ENCODE peak calls at places on chromosomes 2 and 18, in four cellular contexts. E is K562, S is GM12891, T is GM12878. Z is an unnamed sample.

GRCh38 chr18:79851489-79851888 is 53.8 kb downstream of the KCNG2 start:
- DNase-seq in T (no peak), E (no peak), S (no peak), Z (no peak)

GRCh38 chr2:36477315-36477714 is 120.7 kb downstream of the FEZ2 start:
- DNase-seq in S (no peak), T (no peak), E (no peak), Z (peak)

GRCh38 chr2:71846669-71847291 is 300.9 kb downstream of the CYP26B1 start:
- DNase-seq in T (no peak), S (no peak), E (no peak), Z (no peak)

GRCh38 chr2:72129676-72130340 is 17.9 kb downstream of the CYP26B1 start:
- DNase-seq in E (no peak), T (no peak), S (no peak), Z (no peak)

GRCh38 chr18:49802623-49803022 is 10.7 kb downstream of the ACAA2 start:
- DNase-seq in S (no peak), E (no peak), T (no peak), Z (no peak)

GRCh38 chr2:239155806-239156480 is 244.9 kb downstream of the HDAC4 start:
- DNase-seq in E (no peak), T (no peak), S (no peak), Z (no peak)

GRCh38 chr2:169131587-169132512 is 62.5 kb downstream of the DHRS9 start:
- DNase-seq in E (peak), T (peak), S (peak), Z (peak)

GRCh38 chr2:35822716-35823115 is 532.9 kb upstream of the CRIM1 start:
- DNase-seq in T (no peak), S (no peak), E (no peak), Z (no peak)

GRCh38 chr18:42412896-42413295 is 457.9 kb downstream of the PIK3C3 start:
- DNase-seq in T (no peak), E (no peak), S (no peak), Z (no peak)

GRCh38 chr2:200797242-200797770 is 14.4 kb upstream of the BZW1 start:
- DNase-seq in T (no peak), E (no peak), S (no peak), Z (peak)

GRCh38 chr2:177906041-177906718 is 166.4 kb downstream of the PDE11A start:
- DNase-seq in E (peak), S (peak), T (peak), Z (peak)

GRCh38 chr18:79964330-79965118 is at the start of gene HSBP1L1:
- DNase-seq in S (peak), T (no peak), E (no peak), Z (no peak)

GRCh38 chr2:209208211-209208610 is 215.6 kb upstream of the MAP2 start:
- DNase-seq in S (no peak), E (peak), T (no peak), Z (peak)

GRCh38 chr2:98898423-98898841 is 37.6 kb downstream of the CRACDL start:
- DNase-seq in T (no peak), S (no peak), E (no peak), Z (no peak)

GRCh38 chr18:22856870-22857269 is 76.3 kb upstream of the RBBP8 start:
- DNase-seq in E (no peak), S (no peak), T (no peak), Z (no peak)

GRCh38 chr2:26631401-26631800 is 9.8 kb downstream of the CIB4 start:
- DNase-seq in S (no peak), T (no peak), E (no peak), Z (no peak)

GRCh38 chr2:46981662-46982351 is 66.2 kb upstream of the MCFD2 start:
- DNase-seq in E (no peak), S (no peak), T (no peak), Z (no peak)

GRCh38 chr2:7627587-7627986 is 710.4 kb downstream of the RNF144A start:
- DNase-seq in S (no peak), E (no peak), T (no peak), Z (no peak)

GRCh38 chr2:29241341-29241740 is 126.1 kb downstream of the CLIP4 start:
- DNase-seq in S (no peak), T (no peak), E (no peak), Z (no peak)

GRCh38 chr2:103208916-103209315 is 447.1 kb downstream of the TMEM182 start:
- DNase-seq in T (no peak), E (no peak), S (no peak), Z (no peak)

GRCh38 chr2:217650716-217651360 is 352.0 kb downstream of the TNS1 start:
- DNase-seq in S (peak), T (no peak), E (peak), Z (peak)

GRCh38 chr18:47981320-47981719 is 50.9 kb upstream of the SMAD2 start:
- DNase-seq in T (no peak), E (no peak), S (no peak), Z (no peak)

GRCh38 chr2:6642011-6642410 is 223.7 kb downstream of the CMPK2 start:
- DNase-seq in T (no peak), E (no peak), S (no peak), Z (no peak)

GRCh38 chr2:197915548-197916265 is 111.3 kb downstream of the PLCL1 start:
- DNase-seq in T (no peak), E (no peak), S (no peak), Z (peak)

GRCh38 chr2:238513346-238513745 is 86.6 kb downstream of the ASB1 start:
- DNase-seq in T (no peak), S (peak), E (peak), Z (peak)

GRCh38 chr18:2627821-2628276 is 27.7 kb upstream of the SMCHD1 start:
- DNase-seq in S (no peak), T (no peak), E (no peak), Z (peak)

GRCh38 chr2:99622578-99622977 is 132.8 kb upstream of the REV1 start:
- DNase-seq in T (no peak), S (no peak), E (no peak), Z (no peak)

GRCh38 chr18:44895176-44895798 is 214.6 kb downstream of the SETBP1 start:
- DNase-seq in S (no peak), T (peak), E (peak), Z (peak)

GRCh38 chr2:212052412-212053159 is 486.0 kb downstream of the ERBB4 start:
- DNase-seq in T (no peak), E (no peak), S (no peak), Z (no peak)

GRCh38 chr2:69369802-69370201 is 17.2 kb downstream of the GFPT1 start:
- DNase-seq in S (no peak), E (no peak), T (no peak), Z (no peak)

GRCh38 chr2:203993560-203993959 is 57.0 kb downstream of the ICOS start:
- DNase-seq in S (no peak), T (no peak), E (no peak), Z (no peak)

GRCh38 chr2:203992496-203992895 is 55.9 kb downstream of the ICOS start:
- DNase-seq in T (no peak), S (no peak), E (no peak), Z (no peak)

GRCh38 chr2:203994735-203995134 is 58.2 kb downstream of the ICOS start:
- DNase-seq in E (no peak), T (no peak), S (no peak), Z (no peak)

GRCh38 chr2:203989536-203989935 is 53.0 kb downstream of the ICOS start:
- DNase-seq in T (no peak), S (no peak), E (no peak), Z (no peak)

GRCh38 chr2:203993011-203993410 is 56.4 kb downstream of the ICOS start:
- DNase-seq in S (no peak), T (no peak), E (no peak), Z (no peak)
- TF ChIP-seq POLR2AphosphoS5 in S (no peak), T (no peak), E (no peak), Z (no peak)

GRCh38 chr2:65545818-65546217 is 113.4 kb upstream of the SPRED2 start:
- DNase-seq in S (no peak), T (no peak), E (no peak), Z (no peak)
- TF ChIP-seq SPI1 in S (no peak), T (no peak), E (no peak), Z (no peak)

GRCh38 chr2:189763908-189764661 is 1.5 kb upstream of the OSGEPL1 start:
- DNase-seq in T (no peak), E (no peak), S (no peak), Z (no peak)

GRCh38 chr2:189762229-189762550 is 402 bp downstream of the OSGEPL1 start:
- DNase-seq in S (no peak), E (no peak), T (no peak), Z (no peak)

DNA sequence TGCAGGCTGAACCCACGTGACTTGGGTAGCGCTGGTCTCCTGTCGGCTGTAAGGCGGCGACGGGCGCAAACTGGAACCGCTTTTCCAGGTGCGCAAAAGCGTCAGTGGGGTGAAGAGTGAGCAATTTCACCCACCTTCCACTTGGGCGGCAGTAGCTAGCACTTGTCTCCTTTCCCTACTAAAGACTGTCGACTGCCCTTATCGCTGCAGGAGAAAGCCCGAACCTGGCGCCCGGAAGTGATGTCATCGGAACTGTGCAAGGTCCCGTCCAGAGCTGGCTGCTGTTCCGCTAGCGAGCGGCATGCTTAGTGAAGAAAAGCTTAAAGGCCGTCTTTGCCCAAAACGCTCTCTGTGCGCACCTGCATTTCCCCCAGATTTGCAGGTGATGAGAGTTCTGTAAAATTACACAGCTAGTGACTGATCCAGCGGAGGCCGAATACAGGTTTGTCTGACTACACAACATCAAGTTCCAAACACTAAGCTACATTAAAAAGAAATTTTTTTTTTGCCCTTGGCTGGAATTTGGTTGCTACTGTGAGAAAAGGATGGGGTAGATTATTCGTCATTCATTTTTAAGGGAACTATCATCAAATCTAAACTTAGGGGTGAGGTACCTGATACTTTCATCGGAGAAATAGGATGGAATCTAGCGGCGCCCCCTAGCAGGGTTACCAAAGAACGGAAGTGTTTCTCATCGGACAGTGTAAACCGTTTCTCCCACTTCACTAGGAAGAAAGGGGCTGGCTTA is at the start of gene OSGEPL1:
- DNase-seq in S (peak), T (peak), E (peak), Z (peak)
- TF ChIP-seq POLR2AphosphoS5 in S (peak), T (peak), E (peak), Z (peak)

DNA sequence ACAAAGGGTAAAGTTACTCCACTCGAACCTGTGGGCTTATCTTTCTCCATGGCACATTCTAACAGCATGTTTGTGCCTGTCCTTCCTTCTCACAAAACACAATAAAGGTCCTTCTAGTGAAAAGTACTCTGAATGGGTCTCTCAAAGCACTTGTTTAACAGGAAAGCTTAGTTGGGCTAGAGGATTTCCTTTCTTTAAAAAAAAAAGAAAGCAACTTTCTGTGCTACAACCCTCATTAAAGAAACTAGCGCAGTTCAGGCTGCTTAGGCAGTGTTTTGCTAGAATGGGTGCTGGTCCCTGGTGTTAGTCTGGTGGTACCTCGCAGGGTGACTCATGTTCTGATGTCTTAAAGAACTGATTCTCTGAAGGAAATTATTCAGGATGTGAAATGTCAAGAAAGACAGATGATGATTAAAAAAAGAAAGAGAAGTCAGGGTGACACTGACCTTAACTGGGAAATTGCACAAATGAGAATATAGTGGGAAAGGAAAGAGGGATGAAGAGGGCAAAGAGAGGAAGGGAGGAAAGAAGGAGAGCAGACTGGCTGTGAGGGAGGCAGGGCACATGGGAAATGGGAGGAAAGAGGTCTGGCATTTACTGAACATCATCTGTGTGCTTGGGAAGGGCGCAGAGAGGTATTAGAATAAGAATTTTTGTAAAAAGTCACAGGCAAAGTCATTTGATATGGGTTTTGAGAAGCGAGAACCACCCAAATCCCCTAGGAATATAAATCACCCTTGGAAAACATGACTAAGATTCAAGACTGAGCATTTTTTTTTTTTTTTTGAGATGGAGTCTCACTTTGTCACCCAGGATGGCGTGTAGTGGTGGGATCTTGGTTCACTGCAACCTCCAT is 74.9 kb downstream of the ATP8B1 start:
- DNase-seq in E (no peak), T (no peak), S (no peak), Z (no peak)
- TF ChIP-seq SPI1 in E (no peak), T (no peak), S (no peak), Z (no peak)

GRCh38 chr18:59063300-59063895 is 76.3 kb upstream of the SEC11C start:
- DNase-seq in T (peak), S (no peak), E (no peak), Z (no peak)

GRCh38 chr18:59061914-59062642 is 77.6 kb upstream of the SEC11C start:
- DNase-seq in E (no peak), S (no peak), T (peak), Z (no peak)

GRCh38 chr18:59065684-59066083 is 74.0 kb upstream of the SEC11C start:
- DNase-seq in T (no peak), S (no peak), E (no peak), Z (no peak)

GRCh38 chr18:59062643-59063006 is 77.1 kb upstream of the SEC11C start:
- DNase-seq in E (no peak), S (no peak), T (no peak), Z (no peak)

DNA sequence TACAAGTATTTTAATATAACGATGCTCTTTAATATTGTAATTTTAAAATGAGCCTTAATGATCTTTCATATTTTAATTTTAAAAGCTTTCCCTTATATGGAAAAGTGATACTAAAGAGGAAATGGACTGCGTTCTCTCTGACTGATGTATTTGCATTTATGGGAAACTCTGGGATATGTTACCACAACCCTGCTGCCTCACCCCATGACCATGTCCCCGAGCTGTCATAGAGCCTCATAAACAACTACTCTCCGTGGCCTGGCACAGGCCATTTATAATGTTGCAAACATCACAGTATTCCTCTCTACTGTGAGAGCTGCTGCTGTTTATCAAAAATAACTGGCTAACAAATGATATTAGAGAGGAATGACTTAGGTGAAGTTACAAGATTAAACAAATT is 75.8 kb upstream of the SEC11C start:
- DNase-seq in E (no peak), T (no peak), S (no peak), Z (no peak)
- TF ChIP-seq POLR2AphosphoS5 in E (no peak), T (no peak), S (no peak), Z (no peak)

GRCh38 chr2:106638609-106639008 is 151.4 kb downstream of the CD8B2 start:
- DNase-seq in T (no peak), E (no peak), S (no peak), Z (peak)

GRCh38 chr2:106642679-106643078 is 155.5 kb downstream of the CD8B2 start:
- DNase-seq in T (no peak), E (no peak), S (no peak), Z (no peak)

GRCh38 chr2:106638043-106638442 is 150.9 kb downstream of the CD8B2 start:
- DNase-seq in E (no peak), T (no peak), S (no peak), Z (no peak)
- TF ChIP-seq SPI1 in E (no peak), T (no peak), S (no peak), Z (no peak)

GRCh38 chr2:172427256-172427989 is at the start of gene ITGA6:
- DNase-seq in S (peak), T (no peak), E (peak), Z (peak)
- TF ChIP-seq POLR2AphosphoS5 in S (no peak), T (no peak), E (no peak), Z (peak)

Z was measured in HL-60.